ENCODE peak calls at places on chromosomes 16 and 17, in eight cellular contexts. Q is H1; M is thoracic aorta; Z is vagina; X is CD4-positive, alpha-beta T cell; L is HepG2; K is RWPE2; F is tibial nerve. I is an unnamed sample.

GRCh38 chr16:86887416-86887815 is 309.1 kb downstream of the FOXL1 start:
- DNase-seq in Q (no peak), M (no peak), Z (no peak), X (no peak), L (no peak), K (no peak), F (no peak), I (no peak)

GRCh38 chr17:68101992-68102758 is 66.6 kb downstream of the KPNA2 start:
- DNase-seq in Q (no peak), M (no peak), Z (no peak), X (peak; percentile 47), L (no peak), K (no peak), F (peak; percentile 17), I (no peak)

GRCh38 chr17:10549108-10549842 is at the start of gene MYH2:
- DNase-seq in Q (peak; percentile 27), M (no peak), Z (no peak), X (no peak), L (no peak), K (no peak), F (no peak), I (no peak)

GRCh38 chr16:64137976-64138375 is 983.9 kb downstream of the CDH11 start:
- DNase-seq in Q (no peak), M (no peak), Z (no peak), X (no peak), L (no peak), K (no peak), F (no peak), I (no peak)

GRCh38 chr17:37067555-37068111 is 118.9 kb downstream of the AATF start:
- DNase-seq in Q (no peak), M (no peak), Z (no peak), X (no peak), L (peak; percentile 65), K (no peak), F (no peak), I (no peak)

GRCh38 chr17:79936661-79937434 is 97.6 kb upstream of the CBX4 start:
- DNase-seq in Q (no peak), M (no peak), Z (no peak), X (no peak), L (no peak), K (no peak), F (no peak), I (no peak)

GRCh38 chr16:81514041-81514559 is 69.5 kb downstream of the CMIP start:
- DNase-seq in Q (no peak), M (no peak), Z (no peak), X (no peak), L (no peak), K (no peak), F (no peak), I (no peak)

GRCh38 chr17:7465481-7466275 is 13.8 kb downstream of the ZBTB4 start:
- DNase-seq in Q (no peak), M (no peak), Z (no peak), X (no peak), L (no peak), K (no peak), F (no peak), I (no peak)

GRCh38 chr17:64126918-64127317 is 3.0 kb downstream of the ERN1 start:
- DNase-seq in Q (no peak), M (no peak), Z (no peak), X (no peak), L (no peak), K (no peak), F (no peak), I (no peak)

GRCh38 chr17:7750321-7750821 is 32.8 kb downstream of the DNAH2 start:
- DNase-seq in Q (no peak), M (no peak), Z (no peak), X (no peak), L (no peak), K (no peak), F (no peak), I (no peak)

GRCh38 chr17:56499799-56500388 is 93.6 kb upstream of the NOG start:
- DNase-seq in Q (no peak), M (no peak), Z (no peak), X (no peak), L (peak; percentile 24), K (no peak), F (peak; percentile 38), I (no peak)
- TF ChIP-seq CTCF in Q (no peak), M (no peak), Z (no peak), X (peak; percentile 42), L (peak; percentile 33), K (peak; percentile 48), F (no peak), I (peak; percentile 17)

GRCh38 chr16:27273670-27274522 is 5.3 kb upstream of the NSMCE1 start:
- DNase-seq in Q (no peak), M (no peak), Z (peak; percentile 70), X (no peak), L (peak; percentile 100), K (no peak), F (no peak), I (no peak)
- TF ChIP-seq CTCF in Q (no peak), M (no peak), Z (no peak), X (no peak), L (peak; percentile 40), K (no peak), F (no peak), I (no peak)

GRCh38 chr17:3893003-3893719 is at the start of gene CAMKK1:
- DNase-seq in Q (peak; percentile 44), M (peak; percentile 40), Z (no peak), X (peak; percentile 88), L (peak; percentile 77), K (peak; percentile 79), F (peak; percentile 61), I (peak; percentile 100)

GRCh38 chr17:3891626-3892094 is 1.2 kb downstream of the CAMKK1 start:
- DNase-seq in Q (no peak), M (no peak), Z (no peak), X (no peak), L (no peak), K (no peak), F (no peak), I (no peak)

GRCh38 chr17:3890893-3891219 is 2.0 kb downstream of the CAMKK1 start:
- DNase-seq in Q (no peak), M (no peak), Z (no peak), X (no peak), L (no peak), K (no peak), F (no peak), I (no peak)

GRCh38 chr17:3893720-3894116 is 865 bp upstream of the CAMKK1 start:
- DNase-seq in Q (no peak), M (no peak), Z (no peak), X (no peak), L (no peak), K (no peak), F (no peak), I (no peak)

GRCh38 chr17:3892095-3892998 is 506 bp downstream of the CAMKK1 start:
- DNase-seq in Q (no peak), M (peak; percentile 59), Z (no peak), X (peak; percentile 77), L (peak; percentile 19), K (peak; percentile 78), F (peak; percentile 77), I (peak; percentile 67)
- TF ChIP-seq CTCF in Q (no peak), M (no peak), Z (no peak), X (no peak), L (peak; percentile 41), K (no peak), F (no peak), I (no peak)

GRCh38 chr16:15054357-15055140 is 1.3 kb downstream of the NTAN1 start:
- DNase-seq in Q (no peak), M (no peak), Z (no peak), X (no peak), L (no peak), K (no peak), F (no peak), I (no peak)

GRCh38 chr16:15052747-15053476 is 3.0 kb downstream of the NTAN1 start:
- DNase-seq in Q (no peak), M (no peak), Z (no peak), X (no peak), L (no peak), K (no peak), F (no peak), I (no peak)

GRCh38 chr16:15057755-15058417 is 2.0 kb upstream of the NTAN1 start:
- DNase-seq in Q (no peak), M (no peak), Z (no peak), X (no peak), L (no peak), K (no peak), F (no peak), I (no peak)

GRCh38 chr16:15053904-15054303 is 2.0 kb downstream of the NTAN1 start:
- DNase-seq in Q (no peak), M (no peak), Z (no peak), X (no peak), L (no peak), K (no peak), F (no peak), I (no peak)

DNA sequence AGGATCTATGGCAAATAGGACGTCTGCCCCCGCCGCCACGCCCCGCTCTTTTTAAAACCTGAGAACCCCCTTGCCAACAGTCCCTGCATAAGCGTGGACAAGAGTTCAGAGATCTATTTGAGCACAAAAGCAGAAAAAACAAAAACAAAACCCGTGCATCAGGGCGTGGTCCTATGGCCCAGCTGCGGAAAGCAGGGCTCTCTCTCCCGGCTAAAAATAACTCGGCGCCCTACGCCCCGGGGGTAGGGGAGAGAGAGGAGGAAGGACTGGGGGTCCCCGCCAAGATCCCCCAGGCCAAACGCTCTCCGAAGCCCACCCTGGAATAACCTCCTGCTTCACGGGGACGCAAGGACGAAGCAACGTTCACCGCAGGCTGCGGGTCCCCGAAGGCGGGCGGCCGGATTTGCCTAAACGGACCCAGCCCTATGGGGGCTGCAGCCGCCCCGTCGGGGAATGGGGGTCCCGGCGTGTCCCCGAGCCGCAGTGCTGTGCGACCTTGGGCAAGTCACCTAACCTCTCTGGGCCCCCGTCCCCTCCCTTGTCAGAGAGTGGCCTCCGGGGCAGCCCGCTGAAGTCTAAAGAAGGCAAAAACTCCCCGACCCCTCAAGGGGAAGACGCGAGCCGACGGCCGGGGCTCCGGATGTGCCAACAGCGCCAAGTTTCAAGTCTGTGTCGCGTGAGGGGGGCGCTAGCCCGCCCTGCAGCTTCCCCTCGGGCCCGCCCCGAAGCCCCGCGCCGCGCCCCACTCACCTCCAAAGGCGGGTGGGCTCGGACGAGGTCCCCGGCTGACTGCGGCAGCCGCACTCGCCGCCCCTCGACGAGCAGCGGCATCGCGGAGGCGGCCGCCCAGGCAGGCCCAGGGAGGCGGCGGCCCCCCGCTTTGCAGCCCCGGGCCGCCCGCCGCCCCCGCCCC is 477 bp downstream of the NTAN1 start:
- DNase-seq in Q (no peak), M (no peak), Z (no peak), X (peak; percentile 75), L (peak; percentile 34), K (no peak), F (no peak), I (peak; percentile 29)
- TF ChIP-seq CTCF in Q (no peak), M (no peak), Z (no peak), X (peak; percentile 25), L (peak; percentile 53), K (peak; percentile 35), F (no peak), I (peak; percentile 17)

I was measured in GM13977.